ENCODE peak calls at places on chromosomes 7 and 10, in six cellular contexts. One of them, this sample, is unnamed.

GRCh38 chr7:43952028-43952427 is 25.8 kb downstream of the UBE2D4 start:
- DNase-seq in progenitor cell of endocrine pancreas: no peak
- DNase-seq in frontal cortex: no peak
- DNase-seq in activated effector memory CD4-positive, alpha-beta T cell treated with anti-CD3 and anti-CD28 coated beads, Interleukin-2, amount 50 U/mL, for 16 hours: no peak
- DNase-seq in hepatic stellate cell: no peak
- DNase-seq in HT-29: no peak
- DNase-seq in this sample: no peak

GRCh38 chr7:149742075-149742701 is 31.2 kb downstream of the ZNF467 start:
- DNase-seq in frontal cortex: peak
- DNase-seq in hepatic stellate cell: peak
- DNase-seq in activated effector memory CD4-positive, alpha-beta T cell treated with anti-CD3 and anti-CD28 coated beads, Interleukin-2, amount 50 U/mL, for 16 hours: peak
- DNase-seq in HT-29: peak
- DNase-seq in progenitor cell of endocrine pancreas: peak
- DNase-seq in this sample: peak

GRCh38 chr7:23332881-23333612 is 33.9 kb downstream of the MALSU1 start:
- DNase-seq in frontal cortex: no peak
- DNase-seq in HT-29: peak
- DNase-seq in activated effector memory CD4-positive, alpha-beta T cell treated with anti-CD3 and anti-CD28 coated beads, Interleukin-2, amount 50 U/mL, for 16 hours: no peak
- DNase-seq in hepatic stellate cell: no peak
- DNase-seq in progenitor cell of endocrine pancreas: no peak
- DNase-seq in this sample: no peak

GRCh38 chr7:129793506-129794310 is 159.1 kb downstream of the UBE2H start:
- DNase-seq in hepatic stellate cell: peak
- DNase-seq in progenitor cell of endocrine pancreas: no peak
- DNase-seq in frontal cortex: no peak
- DNase-seq in activated effector memory CD4-positive, alpha-beta T cell treated with anti-CD3 and anti-CD28 coated beads, Interleukin-2, amount 50 U/mL, for 16 hours: no peak
- DNase-seq in HT-29: no peak
- DNase-seq in this sample: peak

GRCh38 chr10:114928818-114929217 is 9.2 kb upstream of the TRUB1 start:
- DNase-seq in HT-29: no peak
- DNase-seq in activated effector memory CD4-positive, alpha-beta T cell treated with anti-CD3 and anti-CD28 coated beads, Interleukin-2, amount 50 U/mL, for 16 hours: no peak
- DNase-seq in progenitor cell of endocrine pancreas: no peak
- DNase-seq in hepatic stellate cell: no peak
- DNase-seq in frontal cortex: no peak
- DNase-seq in this sample: no peak

GRCh38 chr10:3207351-3207750 is 34.8 kb upstream of the PITRM1 start:
- DNase-seq in activated effector memory CD4-positive, alpha-beta T cell treated with anti-CD3 and anti-CD28 coated beads, Interleukin-2, amount 50 U/mL, for 16 hours: no peak
- DNase-seq in progenitor cell of endocrine pancreas: no peak
- DNase-seq in hepatic stellate cell: no peak
- DNase-seq in HT-29: no peak
- DNase-seq in frontal cortex: no peak
- DNase-seq in this sample: no peak

GRCh38 chr7:18426564-18427226 is 68.9 kb upstream of the HDAC9 start:
- DNase-seq in frontal cortex: no peak
- DNase-seq in HT-29: peak
- DNase-seq in progenitor cell of endocrine pancreas: no peak
- DNase-seq in hepatic stellate cell: no peak
- DNase-seq in activated effector memory CD4-positive, alpha-beta T cell treated with anti-CD3 and anti-CD28 coated beads, Interleukin-2, amount 50 U/mL, for 16 hours: no peak
- DNase-seq in this sample: no peak

GRCh38 chr10:59465089-59465488 is 102.7 kb upstream of the FAM13C start:
- DNase-seq in frontal cortex: peak
- DNase-seq in hepatic stellate cell: peak
- DNase-seq in HT-29: peak
- DNase-seq in progenitor cell of endocrine pancreas: no peak
- DNase-seq in activated effector memory CD4-positive, alpha-beta T cell treated with anti-CD3 and anti-CD28 coated beads, Interleukin-2, amount 50 U/mL, for 16 hours: no peak
- DNase-seq in this sample: peak

GRCh38 chr10:104045151-104046089 is 40.3 kb downstream of the COL17A1 start:
- DNase-seq in hepatic stellate cell: peak
- DNase-seq in frontal cortex: peak
- DNase-seq in activated effector memory CD4-positive, alpha-beta T cell treated with anti-CD3 and anti-CD28 coated beads, Interleukin-2, amount 50 U/mL, for 16 hours: no peak
- DNase-seq in HT-29: peak
- DNase-seq in progenitor cell of endocrine pancreas: peak
- DNase-seq in this sample: peak

GRCh38 chr10:125076891-125077643 is 83.3 kb downstream of the CTBP2 start:
- DNase-seq in frontal cortex: peak
- DNase-seq in hepatic stellate cell: peak
- DNase-seq in activated effector memory CD4-positive, alpha-beta T cell treated with anti-CD3 and anti-CD28 coated beads, Interleukin-2, amount 50 U/mL, for 16 hours: no peak
- DNase-seq in progenitor cell of endocrine pancreas: no peak
- DNase-seq in HT-29: no peak
- DNase-seq in this sample: peak

GRCh38 chr7:23491502-23491901 is 21.2 kb upstream of the IGF2BP3 start:
- DNase-seq in activated effector memory CD4-positive, alpha-beta T cell treated with anti-CD3 and anti-CD28 coated beads, Interleukin-2, amount 50 U/mL, for 16 hours: no peak
- DNase-seq in frontal cortex: no peak
- DNase-seq in progenitor cell of endocrine pancreas: no peak
- DNase-seq in HT-29: no peak
- DNase-seq in hepatic stellate cell: no peak
- DNase-seq in this sample: no peak

GRCh38 chr10:105974803-105975456 is 1189.6 kb downstream of the SORCS1 start:
- DNase-seq in activated effector memory CD4-positive, alpha-beta T cell treated with anti-CD3 and anti-CD28 coated beads, Interleukin-2, amount 50 U/mL, for 16 hours: no peak
- DNase-seq in hepatic stellate cell: no peak
- DNase-seq in progenitor cell of endocrine pancreas: no peak
- DNase-seq in HT-29: peak
- DNase-seq in frontal cortex: no peak
- DNase-seq in this sample: no peak

GRCh38 chr10:77710759-77711682 is 73.4 kb upstream of the KCNMA1 start:
- DNase-seq in HT-29: peak
- DNase-seq in activated effector memory CD4-positive, alpha-beta T cell treated with anti-CD3 and anti-CD28 coated beads, Interleukin-2, amount 50 U/mL, for 16 hours: peak
- DNase-seq in frontal cortex: peak
- DNase-seq in hepatic stellate cell: peak
- DNase-seq in progenitor cell of endocrine pancreas: peak
- DNase-seq in this sample: peak

GRCh38 chr10:119670717-119671116 is 19.5 kb downstream of the BAG3 start:
- DNase-seq in progenitor cell of endocrine pancreas: no peak
- DNase-seq in hepatic stellate cell: peak
- DNase-seq in frontal cortex: no peak
- DNase-seq in activated effector memory CD4-positive, alpha-beta T cell treated with anti-CD3 and anti-CD28 coated beads, Interleukin-2, amount 50 U/mL, for 16 hours: no peak
- DNase-seq in HT-29: no peak
- DNase-seq in this sample: peak

GRCh38 chr10:95798307-95798850 is 42.4 kb downstream of the ENTPD1 start:
- DNase-seq in frontal cortex: no peak
- DNase-seq in HT-29: no peak
- DNase-seq in hepatic stellate cell: peak
- DNase-seq in activated effector memory CD4-positive, alpha-beta T cell treated with anti-CD3 and anti-CD28 coated beads, Interleukin-2, amount 50 U/mL, for 16 hours: no peak
- DNase-seq in progenitor cell of endocrine pancreas: no peak
- DNase-seq in this sample: no peak

GRCh38 chr7:94696981-94697670 is 41.2 kb upstream of the SGCE start:
- DNase-seq in hepatic stellate cell: peak
- DNase-seq in activated effector memory CD4-positive, alpha-beta T cell treated with anti-CD3 and anti-CD28 coated beads, Interleukin-2, amount 50 U/mL, for 16 hours: no peak
- DNase-seq in frontal cortex: no peak
- DNase-seq in progenitor cell of endocrine pancreas: no peak
- DNase-seq in HT-29: peak
- DNase-seq in this sample: peak

GRCh38 chr7:50540785-50541579 is 24.2 kb downstream of the DDC start:
- DNase-seq in hepatic stellate cell: no peak
- DNase-seq in frontal cortex: no peak
- DNase-seq in HT-29: no peak
- DNase-seq in activated effector memory CD4-positive, alpha-beta T cell treated with anti-CD3 and anti-CD28 coated beads, Interleukin-2, amount 50 U/mL, for 16 hours: no peak
- DNase-seq in progenitor cell of endocrine pancreas: no peak
- DNase-seq in this sample: no peak

GRCh38 chr7:140334341-140335057 is 63.8 kb downstream of the SLC37A3 start:
- DNase-seq in progenitor cell of endocrine pancreas: no peak
- DNase-seq in hepatic stellate cell: no peak
- DNase-seq in activated effector memory CD4-positive, alpha-beta T cell treated with anti-CD3 and anti-CD28 coated beads, Interleukin-2, amount 50 U/mL, for 16 hours: no peak
- DNase-seq in frontal cortex: no peak
- DNase-seq in HT-29: no peak
- DNase-seq in this sample: no peak

GRCh38 chr10:90960355-90960814 is 39.5 kb upstream of the ANKRD1 start:
- DNase-seq in hepatic stellate cell: peak
- DNase-seq in HT-29: no peak
- DNase-seq in progenitor cell of endocrine pancreas: no peak
- DNase-seq in activated effector memory CD4-positive, alpha-beta T cell treated with anti-CD3 and anti-CD28 coated beads, Interleukin-2, amount 50 U/mL, for 16 hours: no peak
- DNase-seq in frontal cortex: peak
- DNase-seq in this sample: peak

GRCh38 chr10:101085846-101086245 is 24.1 kb downstream of the KAZALD1 start:
- DNase-seq in progenitor cell of endocrine pancreas: no peak
- DNase-seq in HT-29: no peak
- DNase-seq in frontal cortex: no peak
- DNase-seq in activated effector memory CD4-positive, alpha-beta T cell treated with anti-CD3 and anti-CD28 coated beads, Interleukin-2, amount 50 U/mL, for 16 hours: no peak
- DNase-seq in hepatic stellate cell: no peak
- DNase-seq in this sample: no peak

GRCh38 chr10:12466701-12467100 is 117.4 kb downstream of the CAMK1D start:
- DNase-seq in activated effector memory CD4-positive, alpha-beta T cell treated with anti-CD3 and anti-CD28 coated beads, Interleukin-2, amount 50 U/mL, for 16 hours: no peak
- DNase-seq in progenitor cell of endocrine pancreas: no peak
- DNase-seq in frontal cortex: no peak
- DNase-seq in hepatic stellate cell: no peak
- DNase-seq in HT-29: no peak
- DNase-seq in this sample: no peak

GRCh38 chr7:66736892-66737291 is 3.6 kb upstream of the RABGEF1 start:
- DNase-seq in hepatic stellate cell: no peak
- DNase-seq in activated effector memory CD4-positive, alpha-beta T cell treated with anti-CD3 and anti-CD28 coated beads, Interleukin-2, amount 50 U/mL, for 16 hours: no peak
- DNase-seq in progenitor cell of endocrine pancreas: no peak
- DNase-seq in HT-29: no peak
- DNase-seq in frontal cortex: no peak
- DNase-seq in this sample: no peak

GRCh38 chr10:101305241-101306230 is 48.4 kb upstream of the BTRC start:
- DNase-seq in hepatic stellate cell: no peak
- DNase-seq in activated effector memory CD4-positive, alpha-beta T cell treated with anti-CD3 and anti-CD28 coated beads, Interleukin-2, amount 50 U/mL, for 16 hours: no peak
- DNase-seq in HT-29: no peak
- DNase-seq in frontal cortex: no peak
- DNase-seq in progenitor cell of endocrine pancreas: no peak
- DNase-seq in this sample: no peak

GRCh38 chr7:64628192-64628591 is 37.7 kb upstream of the ZNF107 start:
- DNase-seq in frontal cortex: no peak
- DNase-seq in progenitor cell of endocrine pancreas: no peak
- DNase-seq in HT-29: no peak
- DNase-seq in hepatic stellate cell: no peak
- DNase-seq in activated effector memory CD4-positive, alpha-beta T cell treated with anti-CD3 and anti-CD28 coated beads, Interleukin-2, amount 50 U/mL, for 16 hours: no peak
- DNase-seq in this sample: no peak

This sample was measured in AG08396.